ENCODE peak calls at places on chromosomes 16 and 17, in ten cellular contexts. V is IMR-90; X is breast epithelium; M is Karpas-422; J is upper lobe of right lung; F is ovary; H is heart right ventricle; Y is HAP-1; N is neural progenitor cell; K is CD4-positive, alpha-beta memory T cell. D is an unnamed sample.

GRCh38 chr17:15377608-15378007 is 36.2 kb upstream of the TEKT3 start:
- DNase-seq in V (peak; percentile 54), X (no peak), M (no peak), J (no peak), F (no peak), H (no peak), Y (peak; percentile 72), N (peak; percentile 47), K (no peak), D (peak; percentile 35)

GRCh38 chr16:47229053-47229640 is 85.4 kb upstream of the NETO2 start:
- DNase-seq in V (no peak), X (no peak), M (no peak), J (no peak), F (no peak), H (no peak), Y (no peak), N (no peak), K (no peak), D (no peak)

GRCh38 chr17:45980855-45981254 is 18.2 kb upstream of the STH start:
- DNase-seq in V (no peak), X (no peak), M (no peak), J (no peak), F (no peak), H (no peak), Y (no peak), N (no peak), K (no peak), D (no peak)

GRCh38 chr17:66268247-66268927 is 34.0 kb upstream of the PRKCA start:
- DNase-seq in V (peak; percentile 89), X (no peak), M (no peak), J (no peak), F (no peak), H (no peak), Y (no peak), N (no peak), K (no peak), D (peak; percentile 14)

GRCh38 chr16:3119286-3119685 is 6.9 kb downstream of the ZNF205 start:
- DNase-seq in V (no peak), X (no peak), M (no peak), J (no peak), F (no peak), H (no peak), Y (no peak), N (no peak), K (no peak), D (no peak)

GRCh38 chr17:76365256-76365903 is 11.7 kb upstream of the PRPSAP1 start:
- DNase-seq in V (no peak), X (no peak), M (peak; percentile 41), J (no peak), F (no peak), H (no peak), Y (no peak), N (peak; percentile 30), K (no peak), D (no peak)

GRCh38 chr17:76407509-76407908 is 23.1 kb downstream of the SPHK1 start:
- DNase-seq in V (no peak), X (no peak), M (peak; percentile 66), J (no peak), F (peak; percentile 35), H (no peak), Y (no peak), N (no peak), K (no peak), D (no peak)

GRCh38 chr17:1200440-1200839 is 20.7 kb upstream of the ABR start:
- DNase-seq in V (no peak), X (no peak), M (no peak), J (no peak), F (no peak), H (no peak), Y (no peak), N (no peak), K (no peak), D (no peak)

GRCh38 chr16:17257426-17257825 is 213.3 kb downstream of the XYLT1 start:
- DNase-seq in V (no peak), X (no peak), M (no peak), J (no peak), F (no peak), H (no peak), Y (no peak), N (no peak), K (no peak), D (no peak)

GRCh38 chr17:60641810-60642220 is 35.8 kb upstream of the BCAS3 start:
- DNase-seq in V (peak; percentile 85), X (no peak), M (peak; percentile 94), J (no peak), F (no peak), H (no peak), Y (peak; percentile 87), N (peak; percentile 78), K (peak; percentile 58), D (peak; percentile 54)

GRCh38 chr17:60637683-60638082 is 37.7 kb downstream of the PPM1D start:
- DNase-seq in V (no peak), X (no peak), M (no peak), J (no peak), F (no peak), H (no peak), Y (no peak), N (no peak), K (no peak), D (no peak)

GRCh38 chr17:60639019-60639330 is 38.7 kb upstream of the BCAS3 start:
- DNase-seq in V (no peak), X (no peak), M (no peak), J (no peak), F (no peak), H (no peak), Y (no peak), N (no peak), K (no peak), D (no peak)

GRCh38 chr17:60640503-60640902 is 37.1 kb upstream of the BCAS3 start:
- DNase-seq in V (peak; percentile 22), X (no peak), M (peak; percentile 51), J (no peak), F (no peak), H (no peak), Y (no peak), N (peak; percentile 20), K (no peak), D (peak; percentile 13)

GRCh38 chr17:60641126-60641525 is 36.5 kb upstream of the BCAS3 start:
- DNase-seq in V (no peak), X (no peak), M (no peak), J (no peak), F (no peak), H (no peak), Y (no peak), N (no peak), K (no peak), D (no peak)
- H3K36me3 ChIP-seq in V (peaks cover 13% of the 10 kb centered on the region), X (no peaks in the 10 kb centered on the region), M (peaks cover 6% of the 10 kb centered on the region), J (peaks cover 8% of the 10 kb centered on the region), F (no peaks in the 10 kb centered on the region), H (no peaks in the 10 kb centered on the region), Y (peaks cover 5% of the 10 kb centered on the region), N (no peaks in the 10 kb centered on the region), K (no peaks in the 10 kb centered on the region), D (peaks cover 12% of the 10 kb centered on the region)

DNA sequence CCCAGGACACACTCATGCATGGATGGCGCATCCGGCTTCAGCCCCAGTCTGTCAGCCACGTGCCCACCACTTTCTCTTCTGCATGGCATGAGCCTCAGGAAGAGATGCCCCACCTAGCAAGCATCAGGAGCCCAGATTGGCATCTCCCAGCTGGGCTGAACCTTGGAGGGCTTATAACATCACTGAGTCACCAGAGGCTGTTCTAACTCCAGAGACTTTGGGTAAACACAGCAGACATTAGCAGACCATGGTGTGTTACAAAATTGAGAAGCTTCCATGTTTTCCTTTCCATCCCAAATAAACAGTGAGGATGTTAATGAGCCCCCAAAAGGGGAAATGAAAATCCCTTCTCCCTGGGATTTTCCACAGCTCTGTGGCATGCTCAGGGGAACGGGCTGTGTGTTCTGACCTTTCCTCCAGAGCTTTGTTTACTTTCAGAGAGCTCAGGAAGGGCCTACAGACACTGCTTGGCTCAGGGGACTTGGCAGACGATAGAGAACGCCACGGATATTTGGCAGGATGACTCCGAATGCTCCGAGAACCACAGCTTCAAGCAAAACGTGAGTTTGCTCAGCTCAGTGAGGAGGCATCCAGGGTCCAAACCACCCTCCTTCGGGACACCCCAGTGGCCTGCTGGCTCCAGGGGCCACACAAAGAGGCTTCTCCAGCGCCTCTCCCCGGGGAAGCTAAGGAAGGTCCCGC is 16.5 kb downstream of the GLP2R start:
- DNase-seq in V (peak; percentile 77), X (no peak), M (no peak), J (no peak), F (peak; percentile 81), H (peak; percentile 45), Y (no peak), N (no peak), K (no peak), D (no peak)
- H3K36me3 ChIP-seq in V (no peaks in the 10 kb centered on the region), X (no peaks in the 10 kb centered on the region), M (no peaks in the 10 kb centered on the region), J (no peaks in the 10 kb centered on the region), F (no peaks in the 10 kb centered on the region), H (no peaks in the 10 kb centered on the region), Y (no peaks in the 10 kb centered on the region), N (no peaks in the 10 kb centered on the region), K (no peaks in the 10 kb centered on the region), D (no peaks in the 10 kb centered on the region)

GRCh38 chr16:79842197-79842596 is 241.7 kb upstream of the MAF start:
- DNase-seq in V (no peak), X (no peak), M (no peak), J (no peak), F (no peak), H (no peak), Y (no peak), N (no peak), K (no peak), D (no peak)

GRCh38 chr16:79845006-79845733 is 244.6 kb upstream of the MAF start:
- DNase-seq in V (no peak), X (no peak), M (no peak), J (no peak), F (no peak), H (no peak), Y (no peak), N (no peak), K (no peak), D (no peak)

GRCh38 chr16:79844603-79845002 is 244.1 kb upstream of the MAF start:
- DNase-seq in V (no peak), X (no peak), M (no peak), J (no peak), F (no peak), H (no peak), Y (no peak), N (no peak), K (no peak), D (no peak)

GRCh38 chr16:79843631-79844043 is 243.1 kb upstream of the MAF start:
- DNase-seq in V (no peak), X (no peak), M (no peak), J (no peak), F (no peak), H (no peak), Y (no peak), N (no peak), K (no peak), D (peak; percentile 6)

DNA sequence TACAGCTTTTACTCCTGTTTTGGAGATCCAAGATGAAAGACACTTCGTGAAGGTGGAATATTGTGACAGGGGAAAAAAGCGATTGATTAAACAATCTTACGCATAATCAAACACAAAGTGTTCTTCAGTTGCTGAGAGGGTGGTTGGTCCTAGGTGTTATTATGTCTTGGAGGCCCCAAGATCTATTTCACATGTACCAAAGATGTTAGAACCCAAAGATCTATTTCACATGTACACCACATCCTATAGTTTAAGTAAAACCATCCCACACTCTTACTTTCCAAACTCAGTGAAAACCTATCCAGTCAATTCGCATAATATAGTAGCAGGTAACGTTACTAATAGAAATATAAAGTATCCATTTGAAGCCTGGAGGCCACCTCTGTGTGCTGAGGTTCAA is 242.6 kb upstream of the MAF start:
- DNase-seq in V (no peak), X (no peak), M (no peak), J (no peak), F (no peak), H (no peak), Y (no peak), N (no peak), K (no peak), D (no peak)
- H3K36me3 ChIP-seq in V (no peaks in the 10 kb centered on the region), X (no peaks in the 10 kb centered on the region), M (no peaks in the 10 kb centered on the region), J (no peaks in the 10 kb centered on the region), F (no peaks in the 10 kb centered on the region), H (no peaks in the 10 kb centered on the region), Y (no peaks in the 10 kb centered on the region), N (no peaks in the 10 kb centered on the region), K (no peaks in the 10 kb centered on the region), D (no peaks in the 10 kb centered on the region)

GRCh38 chr16:16019488-16019887 is 70.1 kb downstream of the ABCC1 start:
- DNase-seq in V (peak; percentile 54), X (no peak), M (no peak), J (no peak), F (no peak), H (no peak), Y (no peak), N (no peak), K (no peak), D (no peak)
- H3K36me3 ChIP-seq in V (peaks cover 67% of the 10 kb centered on the region), X (no peaks in the 10 kb centered on the region), M (peaks cover 6% of the 10 kb centered on the region), J (peaks cover 34% of the 10 kb centered on the region), F (no peaks in the 10 kb centered on the region), H (no peaks in the 10 kb centered on the region), Y (peaks cover 61% of the 10 kb centered on the region), N (no peaks in the 10 kb centered on the region), K (peaks cover 42% of the 10 kb centered on the region), D (peaks cover 21% of the 10 kb centered on the region)